ENCODE peak calls at places on chromosomes 13 and 19, in six cellular contexts. F is uterus; E is CD8-positive, alpha-beta memory T cell; Y is effector memory CD4-positive, alpha-beta T cell; A is psoas muscle; I is breast epithelium. T is an unnamed sample. For H3K4me1 and H3K27me3, the result is how much of the 10 kb centered on the place peaks cover.

GRCh38 chr13:110454956-110455355 is 106.6 kb downstream of the RAB20 start:
- DNase-seq in F (no peak), E (no peak), Y (no peak), A (peak), I (no peak), T (no peak)

GRCh38 chr19:32811151-32811550 is 58.4 kb downstream of the SLC7A9 start:
- DNase-seq in F (no peak), E (no peak), Y (no peak), A (no peak), I (no peak), T (no peak)

GRCh38 chr13:47148543-47148942 is 251.7 kb upstream of the HTR2A start:
- DNase-seq in F (no peak), E (no peak), Y (no peak), A (no peak), I (no peak), T (no peak)

GRCh38 chr13:41565221-41565620 is 107.9 kb downstream of the RGCC start:
- DNase-seq in F (no peak), E (no peak), Y (no peak), A (no peak), I (no peak), T (peak)

GRCh38 chr19:33426621-33427475 is 53.3 kb downstream of the CEBPG start:
- DNase-seq in F (no peak), E (no peak), Y (no peak), A (peak), I (no peak), T (no peak)

GRCh38 chr13:53127378-53127777 is 98.8 kb downstream of the OLFM4 start:
- DNase-seq in F (no peak), E (no peak), Y (no peak), A (no peak), I (no peak), T (no peak)

GRCh38 chr13:33665776-33666175 is 152.2 kb upstream of the RFC3 start:
- DNase-seq in F (no peak), E (no peak), Y (no peak), A (no peak), I (no peak), T (no peak)

GRCh38 chr13:72726721-72727416 is 560 bp downstream of the MZT1 start:
- DNase-seq in F (no peak), E (peak), Y (peak), A (peak), I (no peak), T (peak)

GRCh38 chr13:29131881-29132668 is 311.9 kb downstream of the MTUS2 start:
- DNase-seq in F (no peak), E (no peak), Y (no peak), A (no peak), I (no peak), T (no peak)

GRCh38 chr13:43572601-43573360 is 214.0 kb downstream of the ENOX1 start:
- DNase-seq in F (no peak), E (no peak), Y (no peak), A (no peak), I (no peak), T (no peak)

GRCh38 chr13:100636441-100636840 is 38.2 kb downstream of the TMTC4 start:
- DNase-seq in F (no peak), E (no peak), Y (no peak), A (no peak), I (no peak), T (no peak)

GRCh38 chr13:110445183-110445582 is 116.3 kb downstream of the RAB20 start:
- DNase-seq in F (no peak), E (no peak), Y (no peak), A (no peak), I (no peak), T (no peak)

GRCh38 chr19:42363614-42364346 is 26.3 kb downstream of the CNFN start:
- DNase-seq in F (no peak), E (no peak), Y (no peak), A (no peak), I (no peak), T (no peak)

GRCh38 chr13:112213467-112214245 is 146.7 kb downstream of the SOX1 start:
- DNase-seq in F (no peak), E (no peak), Y (no peak), A (no peak), I (peak), T (no peak)

GRCh38 chr19:23283925-23284324 is 33.7 kb upstream of the ZNF724 start:
- DNase-seq in F (peak), E (peak), Y (peak), A (no peak), I (peak), T (no peak)

GRCh38 chr19:18211683-18212082 is 7.8 kb upstream of the RAB3A start:
- DNase-seq in F (no peak), E (no peak), Y (no peak), A (no peak), I (no peak), T (no peak)

GRCh38 chr13:99657848-99658265 is 156.6 kb downstream of the TM9SF2 start:
- DNase-seq in F (peak), E (no peak), Y (no peak), A (peak), I (no peak), T (no peak)

GRCh38 chr13:29754486-29754806 is 96.0 kb downstream of the UBL3 start:
- DNase-seq in F (no peak), E (no peak), Y (no peak), A (no peak), I (no peak), T (peak)

GRCh38 chr13:87128006-87128405 is 543.2 kb upstream of the SLITRK5 start:
- DNase-seq in F (no peak), E (no peak), Y (no peak), A (no peak), I (no peak), T (no peak)

GRCh38 chr19:16327911-16328823 is 3.5 kb downstream of the KLF2 start:
- DNase-seq in F (peak), E (peak), Y (peak), A (peak), I (peak), T (no peak)

GRCh38 chr19:6551607-6552450 is 21.0 kb downstream of the TNFSF9 start:
- DNase-seq in F (no peak), E (peak), Y (peak), A (peak), I (no peak), T (peak)

GRCh38 chr13:52195052-52195837 is 35.8 kb upstream of the NEK3 start:
- DNase-seq in F (peak), E (peak), Y (peak), A (peak), I (peak), T (no peak)

GRCh38 chr13:33218020-33218419 is 67.5 kb downstream of the STARD13 start:
- DNase-seq in F (no peak), E (no peak), Y (no peak), A (no peak), I (no peak), T (peak)

GRCh38 chr13:110387451-110388140 is 80.5 kb downstream of the COL4A2 start:
- DNase-seq in F (peak), E (no peak), Y (no peak), A (peak), I (peak), T (peak)

GRCh38 chr19:35140898-35141626 is 2.0 kb upstream of the FXYD7 start:
- DNase-seq in F (peak), E (peak), Y (peak), A (peak), I (peak), T (peak)

GRCh38 chr19:51607920-51608562 is 22.2 kb downstream of the SIGLEC5 start:
- DNase-seq in F (peak), E (peak), Y (no peak), A (peak), I (no peak), T (peak)

GRCh38 chr19:16749326-16749725 is 29.7 kb downstream of the NWD1 start:
- DNase-seq in F (no peak), E (no peak), Y (no peak), A (no peak), I (no peak), T (no peak)

GRCh38 chr19:50921391-50922315 is 10.5 kb upstream of the KLK4 start:
- DNase-seq in F (no peak), E (no peak), Y (no peak), A (no peak), I (no peak), T (peak)

GRCh38 chr19:4910594-4911273 is 1.4 kb downstream of the UHRF1 start:
- DNase-seq in F (no peak), E (no peak), Y (no peak), A (no peak), I (no peak), T (peak)

GRCh38 chr13:99656092-99656745 is 154.9 kb downstream of the TM9SF2 start:
- DNase-seq in F (peak), E (peak), Y (peak), A (peak), I (peak), T (peak)

GRCh38 chr13:70104481-70104880 is 3.1 kb upstream of the ATXN8OS start:
- DNase-seq in F (no peak), E (no peak), Y (no peak), A (no peak), I (no peak), T (no peak)

GRCh38 chr19:1729568-1729925 is 23.8 kb upstream of the ONECUT3 start:
- DNase-seq in F (no peak), E (no peak), Y (no peak), A (no peak), I (no peak), T (no peak)

GRCh38 chr19:1728816-1729567 is 24.3 kb upstream of the ONECUT3 start:
- DNase-seq in F (no peak), E (no peak), Y (no peak), A (no peak), I (no peak), T (no peak)

GRCh38 chr19:1730157-1730556 is 23.1 kb upstream of the ONECUT3 start:
- DNase-seq in F (no peak), E (no peak), Y (no peak), A (no peak), I (no peak), T (no peak)

GRCh38 chr19:1720237-1720636 is 33.1 kb upstream of the ONECUT3 start:
- DNase-seq in F (no peak), E (no peak), Y (no peak), A (no peak), I (no peak), T (no peak)

DNA sequence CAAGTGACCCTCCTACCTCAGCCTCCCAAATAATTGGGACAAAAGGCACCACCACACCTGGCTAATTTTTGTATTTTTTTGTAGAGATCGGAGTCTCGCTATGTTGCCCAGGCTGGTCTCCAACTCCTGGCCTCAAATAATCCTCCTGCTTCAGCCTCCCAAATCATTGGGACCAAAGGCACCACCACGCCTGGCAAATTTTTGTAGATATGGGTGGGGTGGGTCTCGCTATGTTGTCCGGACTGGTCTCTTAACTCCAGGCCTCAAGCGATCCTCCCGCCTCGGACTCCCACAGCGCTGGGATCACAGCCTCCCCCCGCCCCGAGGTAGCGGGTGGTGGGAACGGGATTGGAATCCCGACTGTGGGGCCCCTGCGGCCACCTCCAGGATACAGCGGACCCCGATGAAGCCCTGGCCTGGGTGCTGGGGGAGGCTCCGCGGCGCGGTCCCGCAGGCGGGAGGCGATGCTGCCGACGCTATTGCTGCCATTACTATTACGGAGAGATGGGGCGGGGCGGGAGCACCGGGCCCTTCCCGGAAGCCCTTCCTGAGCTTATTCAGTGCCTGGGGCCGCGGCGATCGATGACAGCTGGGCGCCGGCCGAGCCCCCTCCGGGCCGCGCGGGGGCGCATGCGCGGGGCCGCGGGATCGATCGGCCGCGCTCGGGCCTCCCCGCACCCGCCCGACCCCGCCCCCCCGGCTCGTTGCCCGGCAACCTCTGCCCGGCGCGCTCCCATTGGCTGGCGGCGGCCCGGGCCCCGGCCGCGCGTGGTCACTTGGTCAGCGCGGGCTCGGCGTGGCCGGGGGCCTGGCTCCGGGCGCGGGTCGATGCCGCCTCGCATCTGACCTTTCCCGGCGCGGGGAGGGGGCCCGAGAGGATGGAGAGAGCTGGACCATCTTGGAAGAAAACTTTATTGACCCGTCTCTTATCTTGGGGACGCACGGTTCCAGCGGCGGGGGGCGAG is 27.9 kb upstream of the ONECUT3 start:
- DNase-seq in F (no peak), E (no peak), Y (no peak), A (no peak), I (no peak), T (no peak)
- H3K4me3 ChIP-seq in F (no peak), E (no peak), Y (peak), A (peak), I (peak), T (no peak)

GRCh38 chr13:24271611-24272451 is 37.5 kb upstream of the C1QTNF9 start:
- DNase-seq in F (peak), E (peak), Y (peak), A (peak), I (peak), T (no peak)

GRCh38 chr13:24272452-24273161 is 36.8 kb upstream of the C1QTNF9 start:
- DNase-seq in F (no peak), E (no peak), Y (no peak), A (no peak), I (no peak), T (no peak)

GRCh38 chr13:24274452-24274971 is 34.9 kb upstream of the C1QTNF9 start:
- DNase-seq in F (no peak), E (peak), Y (peak), A (no peak), I (no peak), T (no peak)

GRCh38 chr13:24275041-24275440 is 34.3 kb upstream of the C1QTNF9 start:
- DNase-seq in F (no peak), E (no peak), Y (no peak), A (no peak), I (no peak), T (no peak)

DNA sequence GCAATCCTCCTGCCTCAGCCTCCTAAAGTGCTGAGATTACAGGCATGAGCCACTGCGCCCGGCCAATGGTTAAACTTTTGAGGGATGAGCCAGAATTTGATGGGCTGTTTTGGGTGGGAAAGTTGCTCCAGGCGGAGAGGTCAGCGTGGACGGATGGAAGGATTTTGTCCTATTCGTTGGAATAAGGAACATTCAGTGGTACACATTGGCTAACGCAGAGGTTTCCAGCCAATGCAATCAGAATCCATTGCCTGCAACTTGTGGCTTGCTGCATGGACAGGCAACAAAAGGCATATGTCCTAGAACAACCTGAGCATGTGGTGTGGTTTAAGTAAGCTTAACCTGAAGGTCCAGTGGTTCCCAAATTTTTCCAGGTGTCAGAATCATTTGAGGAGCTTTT is 35.5 kb upstream of the C1QTNF9 start:
- DNase-seq in F (no peak), E (no peak), Y (no peak), A (no peak), I (no peak), T (no peak)
- H3K4me1 ChIP-seq in F (under half), E (half or more), Y (half or more), A (under half), I (under half), T (under half)

DNA sequence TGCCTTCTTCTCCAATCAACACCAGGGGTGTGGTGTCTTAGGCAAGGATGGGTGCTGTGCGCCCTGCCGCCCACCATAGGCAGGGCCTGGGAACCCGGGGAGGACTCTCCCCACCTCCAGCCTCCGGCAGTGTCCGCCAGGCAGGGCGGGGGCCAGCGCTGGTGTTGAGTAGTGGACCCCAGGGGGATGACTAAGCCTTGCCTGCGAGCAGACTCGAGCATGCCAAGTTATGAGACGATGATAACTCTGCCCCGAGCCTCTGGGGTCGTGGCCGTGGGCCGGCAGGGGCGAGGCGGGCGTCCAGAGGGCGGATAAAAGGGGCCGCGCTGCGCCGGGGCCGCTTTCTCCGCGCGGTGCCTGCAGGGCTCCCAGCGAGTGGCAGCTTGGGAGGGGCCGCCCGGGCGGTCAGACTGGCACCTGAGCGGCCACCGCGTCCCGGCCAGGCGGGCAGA is at the start of gene MEDAG:
- DNase-seq in F (peak), E (no peak), Y (no peak), A (peak), I (peak), T (no peak)
- H3K27me3 ChIP-seq in F (under half), E (under half), Y (under half), A (under half), I (under half), T (under half)

GRCh38 chr19:31351212-31352193 is 2.3 kb upstream of the TSHZ3 start:
- DNase-seq in F (peak), E (no peak), Y (no peak), A (no peak), I (no peak), T (peak)
- H3K4me3 ChIP-seq in F (peak), E (peak), Y (peak), A (peak), I (peak), T (peak)

GRCh38 chr19:8454218-8454617 is 9.4 kb downstream of the HNRNPM start:
- DNase-seq in F (no peak), E (no peak), Y (no peak), A (no peak), I (no peak), T (no peak)
- H3K4me1 ChIP-seq in F (under half), E (half or more), Y (under half), A (half or more), I (under half), T (under half)

GRCh38 chr19:55452381-55453325 is 8.8 kb downstream of the ISOC2 start:
- DNase-seq in F (peak), E (no peak), Y (no peak), A (peak), I (no peak), T (no peak)

GRCh38 chr19:55451522-55452380 is 8.7 kb upstream of the SHISA7 start:
- DNase-seq in F (no peak), E (no peak), Y (no peak), A (no peak), I (no peak), T (no peak)

GRCh38 chr19:55449469-55449868 is 6.4 kb upstream of the SHISA7 start:
- DNase-seq in F (no peak), E (no peak), Y (no peak), A (no peak), I (no peak), T (no peak)

GRCh38 chr19:55453861-55454260 is 7.6 kb downstream of the ISOC2 start:
- DNase-seq in F (no peak), E (no peak), Y (no peak), A (no peak), I (no peak), T (no peak)

GRCh38 chr19:55451163-55451521 is 8.0 kb upstream of the SHISA7 start:
- DNase-seq in F (no peak), E (peak), Y (no peak), A (no peak), I (no peak), T (no peak)
- H3K27me3 ChIP-seq in F (under half), E (under half), Y (under half), A (under half), I (under half), T (under half)

GRCh38 chr19:55283548-55284393 is at the start of gene BRSK1:
- DNase-seq in F (peak), E (peak), Y (no peak), A (peak), I (no peak), T (no peak)
- H3K4me3 ChIP-seq in F (peak), E (no peak), Y (no peak), A (peak), I (peak), T (peak)

GRCh38 chr19:14367016-14367415 is 14.2 kb upstream of the ADGRE5 start:
- DNase-seq in F (no peak), E (no peak), Y (no peak), A (no peak), I (no peak), T (no peak)

GRCh38 chr19:14370169-14370998 is 10.9 kb upstream of the ADGRE5 start:
- DNase-seq in F (no peak), E (peak), Y (peak), A (no peak), I (no peak), T (no peak)

GRCh38 chr19:14371321-14371821 is 9.9 kb upstream of the ADGRE5 start:
- DNase-seq in F (peak), E (no peak), Y (no peak), A (no peak), I (no peak), T (no peak)

GRCh38 chr19:14368011-14368513 is 13.2 kb upstream of the ADGRE5 start:
- DNase-seq in F (no peak), E (no peak), Y (no peak), A (no peak), I (no peak), T (no peak)

DNA sequence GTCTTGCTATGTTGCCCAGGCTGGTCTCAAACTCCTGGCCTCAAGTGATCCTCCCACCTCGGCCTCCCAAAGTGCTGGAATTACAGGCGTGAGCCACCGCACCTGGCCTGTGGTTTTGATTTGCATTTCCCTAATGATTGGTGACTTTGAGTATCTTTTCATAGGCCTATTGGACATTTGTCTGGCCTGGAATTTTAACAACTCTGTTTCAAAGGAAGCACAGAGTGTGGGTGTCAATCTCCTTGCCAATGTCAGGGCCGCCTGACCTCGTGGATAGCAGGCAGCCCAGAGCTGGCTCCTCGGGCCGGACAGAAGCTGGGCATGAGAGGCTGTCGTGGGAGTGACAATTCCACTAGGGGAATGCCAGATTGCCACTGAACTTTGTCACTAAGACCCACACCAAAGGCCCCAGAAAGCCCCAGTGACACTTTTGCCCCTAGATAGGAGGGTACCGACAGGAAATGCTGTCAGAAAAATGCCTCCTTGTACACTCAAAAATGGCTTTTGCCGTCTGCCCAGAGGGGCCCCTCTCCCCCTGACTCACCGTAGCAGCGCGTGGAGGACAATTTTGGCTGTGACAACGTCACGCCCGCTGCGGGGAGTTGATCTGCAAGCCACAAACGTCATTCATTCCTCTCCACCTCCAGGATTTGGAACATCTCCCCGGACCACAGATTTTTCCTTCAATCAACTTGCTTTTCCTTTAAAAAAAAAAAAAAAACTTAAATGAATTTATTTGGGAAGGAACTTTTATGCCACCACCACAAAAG is 11.7 kb upstream of the ADGRE5 start:
- DNase-seq in F (peak), E (peak), Y (peak), A (no peak), I (peak), T (no peak)
- H3K4me1 ChIP-seq in F (under half), E (half or more), Y (half or more), A (under half), I (under half), T (under half)

GRCh38 chr13:94967183-94968039 is 255.1 kb upstream of the SOX21 start:
- DNase-seq in F (no peak), E (no peak), Y (no peak), A (no peak), I (no peak), T (no peak)
- H3K27me3 ChIP-seq in F (under half), E (under half), Y (under half), A (under half), I (under half), T (half or more)